ENCODE peak calls at places on chromosome 4, in seven cellular contexts. One of them, this sample, is unnamed. For H3K27me3, the result is how much of the 10 kb centered on the place peaks cover.

GRCh38 chr4:71415491-71415890 is 76.7 kb downstream of the SLC4A4 start:
- DNase-seq in cardiac muscle cell: no peak
- DNase-seq in heart left ventricle: no peak
- DNase-seq in Caco-2: no peak
- DNase-seq in GM06990: no peak
- DNase-seq in neural progenitor cell: no peak
- DNase-seq in breast epithelium: no peak
- DNase-seq in this sample: no peak

GRCh38 chr4:57156242-57156990 is 46.2 kb upstream of the IGFBP7 start:
- DNase-seq in cardiac muscle cell: no peak
- DNase-seq in heart left ventricle: no peak
- DNase-seq in Caco-2: no peak
- DNase-seq in GM06990: no peak
- DNase-seq in neural progenitor cell: no peak
- DNase-seq in breast epithelium: no peak
- DNase-seq in this sample: no peak

GRCh38 chr4:76569695-76570094 is 134.7 kb downstream of the SHROOM3 start:
- DNase-seq in cardiac muscle cell: no peak
- DNase-seq in heart left ventricle: no peak
- DNase-seq in Caco-2: no peak
- DNase-seq in GM06990: no peak
- DNase-seq in neural progenitor cell: no peak
- DNase-seq in breast epithelium: no peak
- DNase-seq in this sample: no peak

GRCh38 chr4:159267940-159268327 is 165.1 kb downstream of the RAPGEF2 start:
- DNase-seq in cardiac muscle cell: peak
- DNase-seq in heart left ventricle: no peak
- DNase-seq in Caco-2: no peak
- DNase-seq in GM06990: no peak
- DNase-seq in neural progenitor cell: no peak
- DNase-seq in breast epithelium: no peak
- DNase-seq in this sample: no peak

GRCh38 chr4:140769209-140769608 is 13.0 kb upstream of the TBC1D9 start:
- DNase-seq in cardiac muscle cell: no peak
- DNase-seq in heart left ventricle: no peak
- DNase-seq in Caco-2: no peak
- DNase-seq in GM06990: peak
- DNase-seq in neural progenitor cell: no peak
- DNase-seq in breast epithelium: no peak
- DNase-seq in this sample: no peak

GRCh38 chr4:7903686-7904085 is 36.0 kb downstream of the AFAP1 start:
- DNase-seq in cardiac muscle cell: no peak
- DNase-seq in heart left ventricle: no peak
- DNase-seq in Caco-2: no peak
- DNase-seq in GM06990: no peak
- DNase-seq in neural progenitor cell: no peak
- DNase-seq in breast epithelium: no peak
- DNase-seq in this sample: no peak

GRCh38 chr4:133623847-133624246 is 474.8 kb downstream of the PCDH10 start:
- DNase-seq in cardiac muscle cell: no peak
- DNase-seq in heart left ventricle: no peak
- DNase-seq in Caco-2: no peak
- DNase-seq in GM06990: no peak
- DNase-seq in neural progenitor cell: no peak
- DNase-seq in breast epithelium: no peak
- DNase-seq in this sample: no peak

GRCh38 chr4:118033148-118034060 is 882 bp upstream of the NDST3 start:
- DNase-seq in cardiac muscle cell: peak
- DNase-seq in heart left ventricle: peak
- DNase-seq in Caco-2: peak
- DNase-seq in GM06990: no peak
- DNase-seq in neural progenitor cell: peak
- DNase-seq in breast epithelium: no peak
- DNase-seq in this sample: no peak

GRCh38 chr4:99202536-99202935 is 16.5 kb downstream of the ADH6 start:
- DNase-seq in cardiac muscle cell: peak
- DNase-seq in heart left ventricle: peak
- DNase-seq in Caco-2: no peak
- DNase-seq in GM06990: no peak
- DNase-seq in neural progenitor cell: no peak
- DNase-seq in breast epithelium: no peak
- DNase-seq in this sample: no peak

GRCh38 chr4:7983296-7983695 is 43.6 kb upstream of the AFAP1 start:
- DNase-seq in cardiac muscle cell: no peak
- DNase-seq in heart left ventricle: no peak
- DNase-seq in Caco-2: no peak
- DNase-seq in GM06990: no peak
- DNase-seq in neural progenitor cell: no peak
- DNase-seq in breast epithelium: no peak
- DNase-seq in this sample: no peak

GRCh38 chr4:131613824-131614216 is 1535.3 kb upstream of the PCDH10 start:
- DNase-seq in cardiac muscle cell: no peak
- DNase-seq in heart left ventricle: no peak
- DNase-seq in Caco-2: no peak
- DNase-seq in GM06990: no peak
- DNase-seq in neural progenitor cell: no peak
- DNase-seq in breast epithelium: no peak
- DNase-seq in this sample: no peak

GRCh38 chr4:148998719-148999118 is 556.5 kb upstream of the NR3C2 start:
- DNase-seq in cardiac muscle cell: peak
- DNase-seq in heart left ventricle: no peak
- DNase-seq in Caco-2: peak
- DNase-seq in GM06990: no peak
- DNase-seq in neural progenitor cell: peak
- DNase-seq in breast epithelium: no peak
- DNase-seq in this sample: no peak

GRCh38 chr4:74555231-74555630 is 110.3 kb downstream of the AREG start:
- DNase-seq in cardiac muscle cell: no peak
- DNase-seq in heart left ventricle: no peak
- DNase-seq in Caco-2: no peak
- DNase-seq in GM06990: no peak
- DNase-seq in neural progenitor cell: no peak
- DNase-seq in breast epithelium: no peak
- DNase-seq in this sample: no peak

DNA sequence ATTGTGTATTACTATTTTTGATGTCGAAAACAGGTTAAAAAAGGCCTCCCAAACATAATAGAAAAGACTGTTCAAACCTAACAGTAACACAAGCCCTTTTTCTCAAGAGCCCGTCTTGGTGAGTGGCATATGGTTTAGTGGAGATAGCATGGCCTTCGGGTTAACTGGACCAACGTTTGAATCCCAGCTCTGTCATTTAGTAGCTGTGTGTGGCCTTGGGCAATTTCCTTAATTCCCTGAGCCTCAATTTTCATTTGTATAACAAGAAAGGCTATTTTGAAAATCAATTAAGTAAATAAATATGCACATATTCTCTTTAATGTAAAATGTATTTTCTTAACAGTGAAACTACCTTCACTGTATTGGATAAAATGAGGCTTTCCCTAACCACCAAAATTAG is 62.3 kb downstream of the HELT start:
- DNase-seq in cardiac muscle cell: no peak
- DNase-seq in heart left ventricle: no peak
- DNase-seq in Caco-2: no peak
- DNase-seq in GM06990: no peak
- DNase-seq in neural progenitor cell: no peak
- DNase-seq in breast epithelium: no peak
- DNase-seq in this sample: no peak
- H3K27me3 ChIP-seq in cardiac muscle cell: under half
- H3K27me3 ChIP-seq in heart left ventricle: under half
- H3K27me3 ChIP-seq in Caco-2: under half
- H3K27me3 ChIP-seq in GM06990: under half
- H3K27me3 ChIP-seq in neural progenitor cell: under half
- H3K27me3 ChIP-seq in breast epithelium: under half
- H3K27me3 ChIP-seq in this sample: under half

GRCh38 chr4:3679071-3679825 is 86.9 kb upstream of the ADRA2C start:
- DNase-seq in cardiac muscle cell: no peak
- DNase-seq in heart left ventricle: no peak
- DNase-seq in Caco-2: no peak
- DNase-seq in GM06990: no peak
- DNase-seq in neural progenitor cell: no peak
- DNase-seq in breast epithelium: no peak
- DNase-seq in this sample: no peak

GRCh38 chr4:3677671-3678070 is 88.5 kb upstream of the ADRA2C start:
- DNase-seq in cardiac muscle cell: no peak
- DNase-seq in heart left ventricle: no peak
- DNase-seq in Caco-2: no peak
- DNase-seq in GM06990: no peak
- DNase-seq in neural progenitor cell: no peak
- DNase-seq in breast epithelium: no peak
- DNase-seq in this sample: no peak

GRCh38 chr4:3676196-3676595 is 90.0 kb upstream of the ADRA2C start:
- DNase-seq in cardiac muscle cell: no peak
- DNase-seq in heart left ventricle: no peak
- DNase-seq in Caco-2: no peak
- DNase-seq in GM06990: no peak
- DNase-seq in neural progenitor cell: no peak
- DNase-seq in breast epithelium: no peak
- DNase-seq in this sample: no peak

GRCh38 chr4:3675251-3676115 is 90.7 kb upstream of the ADRA2C start:
- DNase-seq in cardiac muscle cell: no peak
- DNase-seq in heart left ventricle: no peak
- DNase-seq in Caco-2: no peak
- DNase-seq in GM06990: no peak
- DNase-seq in neural progenitor cell: no peak
- DNase-seq in breast epithelium: no peak
- DNase-seq in this sample: no peak

GRCh38 chr4:3676907-3677495 is 89.2 kb upstream of the ADRA2C start:
- DNase-seq in cardiac muscle cell: no peak
- DNase-seq in heart left ventricle: no peak
- DNase-seq in Caco-2: no peak
- DNase-seq in GM06990: no peak
- DNase-seq in neural progenitor cell: no peak
- DNase-seq in breast epithelium: no peak
- DNase-seq in this sample: no peak
- H3K27me3 ChIP-seq in cardiac muscle cell: under half
- H3K27me3 ChIP-seq in heart left ventricle: under half
- H3K27me3 ChIP-seq in Caco-2: under half
- H3K27me3 ChIP-seq in GM06990: under half
- H3K27me3 ChIP-seq in neural progenitor cell: under half
- H3K27me3 ChIP-seq in breast epithelium: under half
- H3K27me3 ChIP-seq in this sample: under half

GRCh38 chr4:24802648-24803047 is 7.3 kb downstream of the SOD3 start:
- DNase-seq in cardiac muscle cell: no peak
- DNase-seq in heart left ventricle: no peak
- DNase-seq in Caco-2: no peak
- DNase-seq in GM06990: no peak
- DNase-seq in neural progenitor cell: no peak
- DNase-seq in breast epithelium: no peak
- DNase-seq in this sample: no peak
- H3K27me3 ChIP-seq in cardiac muscle cell: under half
- H3K27me3 ChIP-seq in heart left ventricle: under half
- H3K27me3 ChIP-seq in Caco-2: under half
- H3K27me3 ChIP-seq in GM06990: under half
- H3K27me3 ChIP-seq in neural progenitor cell: half or more
- H3K27me3 ChIP-seq in breast epithelium: under half
- H3K27me3 ChIP-seq in this sample: under half

GRCh38 chr4:110640608-110641007 is 17.7 kb upstream of the PITX2 start:
- DNase-seq in cardiac muscle cell: no peak
- DNase-seq in heart left ventricle: no peak
- DNase-seq in Caco-2: no peak
- DNase-seq in GM06990: no peak
- DNase-seq in neural progenitor cell: peak
- DNase-seq in breast epithelium: no peak
- DNase-seq in this sample: no peak
- H3K27me3 ChIP-seq in cardiac muscle cell: half or more
- H3K27me3 ChIP-seq in heart left ventricle: half or more
- H3K27me3 ChIP-seq in Caco-2: under half
- H3K27me3 ChIP-seq in GM06990: under half
- H3K27me3 ChIP-seq in neural progenitor cell: half or more
- H3K27me3 ChIP-seq in breast epithelium: under half
- H3K27me3 ChIP-seq in this sample: half or more

GRCh38 chr4:5885733-5886132 is 7.2 kb downstream of the CRMP1 start:
- DNase-seq in cardiac muscle cell: no peak
- DNase-seq in heart left ventricle: no peak
- DNase-seq in Caco-2: no peak
- DNase-seq in GM06990: no peak
- DNase-seq in neural progenitor cell: no peak
- DNase-seq in breast epithelium: no peak
- DNase-seq in this sample: no peak

GRCh38 chr4:5888222-5888701 is 4.6 kb downstream of the CRMP1 start:
- DNase-seq in cardiac muscle cell: no peak
- DNase-seq in heart left ventricle: no peak
- DNase-seq in Caco-2: no peak
- DNase-seq in GM06990: no peak
- DNase-seq in neural progenitor cell: peak
- DNase-seq in breast epithelium: no peak
- DNase-seq in this sample: no peak

GRCh38 chr4:5888706-5889696 is 3.9 kb downstream of the CRMP1 start:
- DNase-seq in cardiac muscle cell: no peak
- DNase-seq in heart left ventricle: no peak
- DNase-seq in Caco-2: no peak
- DNase-seq in GM06990: no peak
- DNase-seq in neural progenitor cell: no peak
- DNase-seq in breast epithelium: no peak
- DNase-seq in this sample: no peak

GRCh38 chr4:5887361-5888221 is 5.3 kb downstream of the CRMP1 start:
- DNase-seq in cardiac muscle cell: no peak
- DNase-seq in heart left ventricle: no peak
- DNase-seq in Caco-2: no peak
- DNase-seq in GM06990: no peak
- DNase-seq in neural progenitor cell: peak
- DNase-seq in breast epithelium: no peak
- DNase-seq in this sample: no peak

DNA sequence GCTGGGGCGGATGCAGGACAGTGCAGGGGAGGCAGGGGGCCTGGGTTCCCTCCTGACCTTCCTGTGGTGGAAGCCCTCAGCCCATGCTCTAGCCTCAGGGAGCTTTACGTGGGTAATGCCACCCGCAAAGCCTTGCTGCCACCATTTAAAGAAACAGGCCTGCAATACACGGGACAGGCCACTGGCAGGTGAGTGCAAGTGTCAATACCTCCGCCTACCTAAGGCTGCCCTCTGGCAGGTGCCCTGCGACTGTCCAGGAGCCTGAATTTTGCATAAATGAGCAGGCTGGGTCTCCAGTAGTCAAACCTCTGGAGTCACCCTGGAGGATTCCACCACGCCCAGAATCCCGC is 5.9 kb downstream of the CRMP1 start:
- DNase-seq in cardiac muscle cell: no peak
- DNase-seq in heart left ventricle: no peak
- DNase-seq in Caco-2: no peak
- DNase-seq in GM06990: no peak
- DNase-seq in neural progenitor cell: no peak
- DNase-seq in breast epithelium: no peak
- DNase-seq in this sample: no peak
- H3K27me3 ChIP-seq in cardiac muscle cell: half or more
- H3K27me3 ChIP-seq in heart left ventricle: half or more
- H3K27me3 ChIP-seq in Caco-2: under half
- H3K27me3 ChIP-seq in GM06990: under half
- H3K27me3 ChIP-seq in neural progenitor cell: under half
- H3K27me3 ChIP-seq in breast epithelium: under half
- H3K27me3 ChIP-seq in this sample: under half

GRCh38 chr4:13523591-13524503 is 20.5 kb downstream of the NKX3-2 start:
- DNase-seq in cardiac muscle cell: no peak
- DNase-seq in heart left ventricle: no peak
- DNase-seq in Caco-2: no peak
- DNase-seq in GM06990: no peak
- DNase-seq in neural progenitor cell: no peak
- DNase-seq in breast epithelium: no peak
- DNase-seq in this sample: no peak
- H3K27me3 ChIP-seq in cardiac muscle cell: half or more
- H3K27me3 ChIP-seq in heart left ventricle: half or more
- H3K27me3 ChIP-seq in Caco-2: under half
- H3K27me3 ChIP-seq in GM06990: under half
- H3K27me3 ChIP-seq in neural progenitor cell: half or more
- H3K27me3 ChIP-seq in breast epithelium: under half
- H3K27me3 ChIP-seq in this sample: half or more

This sample was measured in CD4-positive, alpha-beta T cell.